ENCODE peak calls at places on chromosomes 3 and 15, in nine cellular contexts. Z is A549, U is HCT116, V is GM12878, N is endothelial cell of umbilical vein, J is H1, B is SK-N-SH, L is HepG2, M is K562. O is an unnamed sample.

GRCh38 chr3:133799794-133800585 is 5.6 kb upstream of the SRPRB start:
- DNase-seq in U (no peak), N (no peak), V (no peak), J (no peak), Z (peak; percentile 7), L (peak; percentile 69), B (no peak), M (no peak), O (peak; percentile 59)

GRCh38 chr3:9725775-9726174 is 5.8 kb upstream of the BRPF1 start:
- DNase-seq in M (no peak), V (no peak), N (no peak), U (no peak), L (no peak), B (no peak), Z (no peak), J (no peak), O (no peak)

GRCh38 chr15:87403973-87404372 is 852.6 kb downstream of the NTRK3 start:
- DNase-seq in U (no peak), N (no peak), V (no peak), B (no peak), L (no peak), Z (no peak), J (no peak), M (no peak), O (no peak)

GRCh38 chr3:81910244-81910852 is 148.9 kb upstream of the GBE1 start:
- DNase-seq in B (peak; percentile 25), J (no peak), V (peak; percentile 21), Z (peak; percentile 39), N (peak; percentile 45), L (peak; percentile 46), U (peak; percentile 23), M (peak; percentile 10), O (peak; percentile 55)

GRCh38 chr3:98483626-98484025 is 13.9 kb upstream of the OR5K2 start:
- DNase-seq in V (no peak), B (no peak), J (no peak), L (no peak), U (peak; percentile 37), N (no peak), Z (no peak), M (no peak), O (no peak)

GRCh38 chr15:64455951-64456350 is 4.4 kb upstream of the ZNF609 start:
- DNase-seq in J (no peak), B (no peak), M (no peak), L (no peak), U (no peak), V (no peak), Z (no peak), N (peak; percentile 52), O (peak; percentile 81)

GRCh38 chr3:107308716-107309115 is 68.5 kb upstream of the CCDC54 start:
- DNase-seq in J (no peak), B (no peak), U (no peak), N (no peak), V (no peak), L (no peak), M (no peak), Z (no peak), O (no peak)

GRCh38 chr15:66849746-66850077 is 147.7 kb downstream of the SMAD6 start:
- DNase-seq in N (no peak), U (no peak), B (peak; percentile 41), L (no peak), V (no peak), M (no peak), J (no peak), Z (no peak), O (no peak)

GRCh38 chr3:13818919-13819318 is 61.0 kb downstream of the WNT7A start:
- DNase-seq in Z (no peak), B (no peak), U (no peak), M (no peak), J (no peak), V (no peak), N (no peak), L (no peak), O (no peak)

GRCh38 chr3:41362638-41363559 is 163.6 kb downstream of the CTNNB1 start:
- DNase-seq in B (peak; percentile 39), U (no peak), L (peak; percentile 18), Z (no peak), J (peak; percentile 82), N (no peak), M (no peak), V (no peak), O (no peak)

GRCh38 chr3:125585595-125586223 is 9.6 kb downstream of the OSBPL11 start:
- DNase-seq in J (no peak), L (peak; percentile 56), U (peak; percentile 45), V (no peak), M (peak; percentile 40), B (peak; percentile 66), Z (peak; percentile 64), N (peak; percentile 78), O (peak; percentile 56)

GRCh38 chr15:98727115-98728040 is 79.0 kb downstream of the IGF1R start:
- DNase-seq in L (peak; percentile 89), N (peak; percentile 92), J (peak; percentile 62), M (no peak), Z (peak; percentile 93), U (peak; percentile 84), V (no peak), B (peak; percentile 44), O (no peak)

GRCh38 chr3:57587946-57588345 is 9.2 kb downstream of the ARF4 start:
- DNase-seq in J (no peak), V (no peak), Z (no peak), N (no peak), L (no peak), U (no peak), B (no peak), M (peak; percentile 21), O (no peak)

GRCh38 chr15:83300826-83301225 is 16.4 kb upstream of the BNC1 start:
- DNase-seq in L (no peak), N (no peak), Z (no peak), J (no peak), V (no peak), U (no peak), M (no peak), B (no peak), O (no peak)

GRCh38 chr15:41923424-41923999 is 29.7 kb upstream of the SPTBN5 start:
- DNase-seq in M (no peak), B (no peak), Z (no peak), N (no peak), J (no peak), U (no peak), L (no peak), V (no peak), O (no peak)

GRCh38 chr15:46900992-46901391 is 816.3 kb upstream of the SEMA6D start:
- DNase-seq in V (no peak), B (no peak), J (no peak), M (no peak), N (no peak), L (no peak), Z (no peak), U (no peak), O (no peak)

GRCh38 chr15:66715736-66716667 is 14.0 kb downstream of the SMAD6 start:
- DNase-seq in U (no peak), L (no peak), B (no peak), M (no peak), J (no peak), Z (no peak), V (no peak), N (no peak), O (no peak)

GRCh38 chr3:38573606-38574005 is 75.9 kb downstream of the SCN5A start:
- DNase-seq in L (no peak), U (no peak), V (no peak), J (no peak), B (no peak), Z (no peak), M (no peak), N (no peak), O (no peak)

GRCh38 chr15:51341366-51342248 is at the start of gene GLDN:
- DNase-seq in J (peak; percentile 27), L (no peak), M (no peak), N (no peak), V (no peak), Z (peak; percentile 12), B (peak; percentile 80), U (no peak), O (no peak)

GRCh38 chr3:116443096-116443793 is 2.0 kb downstream of the LSAMP start:
- DNase-seq in M (no peak), Z (no peak), B (peak; percentile 29), L (no peak), V (no peak), U (no peak), N (no peak), J (no peak), O (no peak)

GRCh38 chr15:94047566-94047965 is 183.8 kb upstream of the MCTP2 start:
- DNase-seq in B (no peak), Z (no peak), U (no peak), N (no peak), J (no peak), V (no peak), M (no peak), L (no peak), O (no peak)
- TF ChIP-seq MAX in B (no peak), Z (no peak), U (no peak), N (no peak), J (no peak), V (no peak), M (no peak), L (no peak), O (no peak)

DNA sequence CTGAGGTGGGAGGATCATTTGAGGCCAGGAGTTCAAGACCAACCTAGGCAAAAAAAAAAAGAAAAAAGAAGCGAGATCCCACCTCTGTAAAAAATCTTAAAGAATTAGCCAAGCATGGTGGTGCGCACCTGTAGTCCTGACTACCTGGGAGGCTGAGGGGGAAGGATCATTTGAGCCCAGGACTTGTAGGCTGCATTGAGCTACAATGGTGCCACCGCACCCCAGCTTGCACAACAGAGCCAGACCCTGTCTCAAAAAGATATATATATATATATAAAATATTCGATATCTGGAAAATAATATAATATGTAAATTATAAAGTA is 1.1 kb upstream of the IMP3 start:
- DNase-seq in J (no peak), Z (no peak), U (no peak), L (no peak), M (no peak), B (no peak), V (no peak), N (no peak), O (no peak)
- H3K4me3 ChIP-seq in J (no peak overlapping the region), Z (peak overlapping the region; percentile 67), U (peak overlapping the region; percentile 97), L (peak overlapping the region; percentile 77), M (no peak overlapping the region), B (no peak overlapping the region), V (peak overlapping the region; percentile 76), N (no peak overlapping the region), O (peak overlapping the region; percentile 59)

DNA sequence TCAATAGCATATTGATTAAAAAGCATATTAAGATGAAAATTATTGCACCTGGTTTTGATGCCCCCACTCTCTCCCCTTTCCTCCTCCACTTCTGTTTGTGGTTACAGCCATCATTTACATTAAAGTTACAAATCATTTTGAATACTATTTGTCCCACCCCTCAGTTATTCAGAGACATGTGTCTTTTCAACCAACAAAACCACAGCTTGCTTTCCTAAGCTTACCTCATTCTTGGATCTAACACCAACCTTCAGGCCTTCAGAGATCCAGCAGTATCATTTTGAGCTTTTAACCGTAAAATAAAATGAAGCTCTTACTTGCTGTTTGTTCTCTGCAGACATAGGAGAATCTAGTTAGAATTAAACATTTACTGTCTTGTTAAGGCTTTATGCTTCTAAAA is 4.7 kb downstream of the PXYLP1 start:
- DNase-seq in N (no peak), U (no peak), B (no peak), L (no peak), V (no peak), Z (no peak), J (no peak), M (no peak), O (no peak)
- TF ChIP-seq MAX in N (no peak), U (no peak), B (no peak), L (no peak), V (no peak), Z (no peak), J (no peak), M (no peak), O (no peak)

GRCh38 chr3:177529071-177529550 is 331.8 kb upstream of the TBL1XR1 start:
- DNase-seq in V (no peak), B (no peak), Z (no peak), N (no peak), J (no peak), L (no peak), M (no peak), U (no peak), O (no peak)
- H3K4me3 ChIP-seq in V (no peak overlapping the region), B (no peak overlapping the region), Z (no peak overlapping the region), N (no peak overlapping the region), J (no peak overlapping the region), L (no peak overlapping the region), M (no peak overlapping the region), U (no peak overlapping the region), O (no peak overlapping the region)

O was measured in NB4.